ENCODE peak calls at places on chromosomes 6 and 20, in nine cellular contexts. One of them, this sample, is unnamed.
A peak's percentile ranks its signal among the peaks of the same experiment; 100 is the strongest.

GRCh38 chr6:157859775-157860504 is 36.9 kb downstream of the SNX9 start:
- DNase-seq in HL-60: no peak
- DNase-seq in transverse colon: no peak
- DNase-seq in GM23338: no peak
- DNase-seq in stomach: no peak
- DNase-seq in spleen: no peak
- DNase-seq in prostate gland: no peak
- DNase-seq in Panc1: no peak
- DNase-seq in breast epithelium: no peak
- DNase-seq in this sample: no peak

GRCh38 chr6:18586133-18586532 is 199.0 kb downstream of the RNF144B start:
- DNase-seq in HL-60: no peak
- DNase-seq in transverse colon: no peak
- DNase-seq in GM23338: no peak
- DNase-seq in stomach: no peak
- DNase-seq in spleen: no peak
- DNase-seq in prostate gland: no peak
- DNase-seq in Panc1: no peak
- DNase-seq in breast epithelium: no peak
- DNase-seq in this sample: no peak

GRCh38 chr20:57558614-57559285 is 2.2 kb upstream of the PCK1 start:
- DNase-seq in HL-60: no peak
- DNase-seq in transverse colon: no peak
- DNase-seq in GM23338: no peak
- DNase-seq in stomach: no peak
- DNase-seq in spleen: peak; percentile 33
- DNase-seq in prostate gland: no peak
- DNase-seq in Panc1: no peak
- DNase-seq in breast epithelium: no peak
- DNase-seq in this sample: no peak

GRCh38 chr6:157200611-157201010 is 122.7 kb downstream of the TMEM242 start:
- DNase-seq in HL-60: no peak
- DNase-seq in transverse colon: no peak
- DNase-seq in GM23338: no peak
- DNase-seq in stomach: no peak
- DNase-seq in spleen: peak; percentile 72
- DNase-seq in prostate gland: no peak
- DNase-seq in Panc1: no peak
- DNase-seq in breast epithelium: no peak
- DNase-seq in this sample: peak; percentile 69

GRCh38 chr20:47362361-47363219 is 6.1 kb upstream of the ZMYND8 start:
- DNase-seq in HL-60: no peak
- DNase-seq in transverse colon: no peak
- DNase-seq in GM23338: no peak
- DNase-seq in stomach: no peak
- DNase-seq in spleen: peak; percentile 72
- DNase-seq in prostate gland: no peak
- DNase-seq in Panc1: no peak
- DNase-seq in breast epithelium: no peak
- DNase-seq in this sample: no peak

GRCh38 chr6:84764332-84765049 is at the start of gene TBX18:
- DNase-seq in HL-60: no peak
- DNase-seq in transverse colon: peak; percentile 80
- DNase-seq in GM23338: peak; percentile 98
- DNase-seq in stomach: peak; percentile 39
- DNase-seq in spleen: peak; percentile 65
- DNase-seq in prostate gland: no peak
- DNase-seq in Panc1: peak; percentile 27
- DNase-seq in breast epithelium: peak; percentile 74
- DNase-seq in this sample: peak; percentile 90

GRCh38 chr6:101396552-101397173 is 3.2 kb downstream of the GRIK2 start:
- DNase-seq in HL-60: peak; percentile 2
- DNase-seq in transverse colon: peak; percentile 60
- DNase-seq in GM23338: peak; percentile 83
- DNase-seq in stomach: peak; percentile 59
- DNase-seq in spleen: no peak
- DNase-seq in prostate gland: peak; percentile 61
- DNase-seq in Panc1: no peak
- DNase-seq in breast epithelium: no peak
- DNase-seq in this sample: no peak

GRCh38 chr6:51959744-51960383 is 127.5 kb downstream of the PKHD1 start:
- DNase-seq in HL-60: peak; percentile 15
- DNase-seq in transverse colon: peak; percentile 68
- DNase-seq in GM23338: peak; percentile 86
- DNase-seq in stomach: peak; percentile 82
- DNase-seq in spleen: no peak
- DNase-seq in prostate gland: peak; percentile 44
- DNase-seq in Panc1: peak; percentile 58
- DNase-seq in breast epithelium: peak; percentile 60
- DNase-seq in this sample: peak; percentile 60

GRCh38 chr6:110323004-110323657 is 35.0 kb downstream of the METTL24 start:
- DNase-seq in HL-60: no peak
- DNase-seq in transverse colon: no peak
- DNase-seq in GM23338: peak; percentile 45
- DNase-seq in stomach: no peak
- DNase-seq in spleen: no peak
- DNase-seq in prostate gland: no peak
- DNase-seq in Panc1: no peak
- DNase-seq in breast epithelium: no peak
- DNase-seq in this sample: no peak

GRCh38 chr6:50661636-50662035 is 51.7 kb upstream of the TFAP2D start:
- DNase-seq in HL-60: no peak
- DNase-seq in transverse colon: no peak
- DNase-seq in GM23338: no peak
- DNase-seq in stomach: no peak
- DNase-seq in spleen: no peak
- DNase-seq in prostate gland: no peak
- DNase-seq in Panc1: no peak
- DNase-seq in breast epithelium: no peak
- DNase-seq in this sample: no peak

GRCh38 chr6:96554559-96554958 is 8.4 kb upstream of the FHL5 start:
- DNase-seq in HL-60: no peak
- DNase-seq in transverse colon: no peak
- DNase-seq in GM23338: no peak
- DNase-seq in stomach: no peak
- DNase-seq in spleen: no peak
- DNase-seq in prostate gland: no peak
- DNase-seq in Panc1: no peak
- DNase-seq in breast epithelium: no peak
- DNase-seq in this sample: no peak

GRCh38 chr6:140671926-140672325 is 1297.5 kb upstream of the CITED2 start:
- DNase-seq in HL-60: no peak
- DNase-seq in transverse colon: no peak
- DNase-seq in GM23338: peak; percentile 25
- DNase-seq in stomach: no peak
- DNase-seq in spleen: no peak
- DNase-seq in prostate gland: no peak
- DNase-seq in Panc1: no peak
- DNase-seq in breast epithelium: no peak
- DNase-seq in this sample: no peak

GRCh38 chr6:25980935-25981334 is 18.3 kb downstream of the TRIM38 start:
- DNase-seq in HL-60: no peak
- DNase-seq in transverse colon: no peak
- DNase-seq in GM23338: peak; percentile 39
- DNase-seq in stomach: no peak
- DNase-seq in spleen: no peak
- DNase-seq in prostate gland: no peak
- DNase-seq in Panc1: no peak
- DNase-seq in breast epithelium: no peak
- DNase-seq in this sample: peak; percentile 42

GRCh38 chr20:20017001-20017851 is at the start of gene NAA20:
- DNase-seq in HL-60: peak; percentile 87
- DNase-seq in transverse colon: peak; percentile 95
- DNase-seq in GM23338: peak; percentile 97
- DNase-seq in stomach: peak; percentile 95
- DNase-seq in spleen: peak; percentile 98
- DNase-seq in prostate gland: peak; percentile 94
- DNase-seq in Panc1: peak; percentile 79
- DNase-seq in breast epithelium: peak; percentile 89
- DNase-seq in this sample: peak; percentile 98
- TF ChIP-seq POLR2AphosphoS5 in HL-60: peak; percentile 63
- TF ChIP-seq POLR2AphosphoS5 in transverse colon: no peak
- TF ChIP-seq POLR2AphosphoS5 in GM23338: peak; percentile 71
- TF ChIP-seq POLR2AphosphoS5 in stomach: peak; percentile 47
- TF ChIP-seq POLR2AphosphoS5 in spleen: peak; percentile 88
- TF ChIP-seq POLR2AphosphoS5 in prostate gland: peak; percentile 89
- TF ChIP-seq POLR2AphosphoS5 in Panc1: peak; percentile 74
- TF ChIP-seq POLR2AphosphoS5 in breast epithelium: no peak
- TF ChIP-seq POLR2AphosphoS5 in this sample: peak; percentile 67

DNA sequence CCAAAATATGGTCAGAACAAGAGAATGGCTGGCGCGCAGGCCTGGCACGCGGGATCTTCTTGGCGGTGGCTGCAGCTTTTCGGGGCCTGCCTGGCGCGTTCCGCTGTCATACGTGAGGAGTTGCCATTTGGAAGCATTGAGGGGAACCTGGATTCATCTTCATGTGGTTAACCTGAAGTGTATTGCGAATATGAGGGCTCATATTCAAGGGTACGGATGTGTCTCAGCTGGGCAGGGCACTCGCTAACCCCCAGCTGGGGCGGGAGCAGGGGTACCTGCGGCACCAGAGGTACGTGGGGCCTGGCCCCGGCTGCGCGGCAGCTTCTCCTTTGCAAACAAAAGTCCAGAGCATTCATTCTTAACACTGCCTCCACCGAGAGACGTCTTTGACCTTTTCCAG is 605.6 kb downstream of the QKI start:
- DNase-seq in HL-60: no peak
- DNase-seq in transverse colon: no peak
- DNase-seq in GM23338: no peak
- DNase-seq in stomach: no peak
- DNase-seq in spleen: no peak
- DNase-seq in prostate gland: no peak
- DNase-seq in Panc1: no peak
- DNase-seq in breast epithelium: no peak
- DNase-seq in this sample: peak; percentile 69
- H3K4me3 ChIP-seq in HL-60: no peak overlapping the region
- H3K4me3 ChIP-seq in transverse colon: no peak overlapping the region
- H3K4me3 ChIP-seq in GM23338: no peak overlapping the region
- H3K4me3 ChIP-seq in stomach: no peak overlapping the region
- H3K4me3 ChIP-seq in spleen: no peak overlapping the region
- H3K4me3 ChIP-seq in prostate gland: no peak overlapping the region
- H3K4me3 ChIP-seq in Panc1: no peak overlapping the region
- H3K4me3 ChIP-seq in breast epithelium: no peak overlapping the region
- H3K4me3 ChIP-seq in this sample: no peak overlapping the region

DNA sequence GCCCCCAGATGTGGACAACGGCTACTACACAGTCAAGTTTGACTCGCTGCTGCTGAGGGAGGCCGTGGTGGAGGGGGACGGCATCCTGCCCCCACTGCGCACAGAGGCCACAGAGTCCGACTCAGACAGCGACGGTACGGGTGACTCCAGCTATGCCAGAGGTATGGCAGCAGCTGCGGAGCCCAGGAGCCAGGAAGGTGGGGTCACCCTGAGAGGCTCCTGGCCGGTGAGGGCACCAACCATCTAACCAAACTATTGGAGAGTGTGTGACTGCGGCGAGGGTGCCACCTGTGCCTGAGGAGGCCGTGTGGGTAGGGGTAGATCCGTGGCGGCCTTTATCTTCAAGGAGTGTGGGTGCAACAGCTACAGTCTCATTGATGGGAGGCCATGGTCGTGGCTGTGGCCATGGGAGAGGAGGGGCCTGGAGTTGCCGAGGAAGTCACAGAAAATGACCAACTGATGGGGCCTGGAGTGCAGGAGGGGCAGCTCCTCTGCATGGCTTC is 2.8 kb upstream of the LIME1 start:
- DNase-seq in HL-60: no peak
- DNase-seq in transverse colon: no peak
- DNase-seq in GM23338: no peak
- DNase-seq in stomach: no peak
- DNase-seq in spleen: no peak
- DNase-seq in prostate gland: no peak
- DNase-seq in Panc1: no peak
- DNase-seq in breast epithelium: no peak
- DNase-seq in this sample: no peak
- H3K27ac ChIP-seq in HL-60: no peak overlapping the region
- H3K27ac ChIP-seq in transverse colon: no peak overlapping the region
- H3K27ac ChIP-seq in GM23338: no peak overlapping the region
- H3K27ac ChIP-seq in stomach: no peak overlapping the region
- H3K27ac ChIP-seq in spleen: no peak overlapping the region
- H3K27ac ChIP-seq in prostate gland: no peak overlapping the region
- H3K27ac ChIP-seq in Panc1: no peak overlapping the region
- H3K27ac ChIP-seq in breast epithelium: no peak overlapping the region
- H3K27ac ChIP-seq in this sample: no peak overlapping the region

GRCh38 chr20:46353506-46354206 is 45.4 kb upstream of the CDH22 start:
- DNase-seq in HL-60: no peak
- DNase-seq in transverse colon: no peak
- DNase-seq in GM23338: no peak
- DNase-seq in stomach: no peak
- DNase-seq in spleen: no peak
- DNase-seq in prostate gland: no peak
- DNase-seq in Panc1: no peak
- DNase-seq in breast epithelium: no peak
- DNase-seq in this sample: no peak

GRCh38 chr20:46355778-46356177 is 47.5 kb upstream of the CDH22 start:
- DNase-seq in HL-60: no peak
- DNase-seq in transverse colon: no peak
- DNase-seq in GM23338: no peak
- DNase-seq in stomach: no peak
- DNase-seq in spleen: no peak
- DNase-seq in prostate gland: no peak
- DNase-seq in Panc1: no peak
- DNase-seq in breast epithelium: no peak
- DNase-seq in this sample: no peak

GRCh38 chr20:46356195-46357029 is 48.1 kb upstream of the CDH22 start:
- DNase-seq in HL-60: no peak
- DNase-seq in transverse colon: no peak
- DNase-seq in GM23338: no peak
- DNase-seq in stomach: no peak
- DNase-seq in spleen: no peak
- DNase-seq in prostate gland: no peak
- DNase-seq in Panc1: no peak
- DNase-seq in breast epithelium: no peak
- DNase-seq in this sample: no peak

GRCh38 chr20:46354207-46354555 is 45.9 kb upstream of the CDH22 start:
- DNase-seq in HL-60: no peak
- DNase-seq in transverse colon: no peak
- DNase-seq in GM23338: no peak
- DNase-seq in stomach: no peak
- DNase-seq in spleen: no peak
- DNase-seq in prostate gland: no peak
- DNase-seq in Panc1: no peak
- DNase-seq in breast epithelium: no peak
- DNase-seq in this sample: no peak

DNA sequence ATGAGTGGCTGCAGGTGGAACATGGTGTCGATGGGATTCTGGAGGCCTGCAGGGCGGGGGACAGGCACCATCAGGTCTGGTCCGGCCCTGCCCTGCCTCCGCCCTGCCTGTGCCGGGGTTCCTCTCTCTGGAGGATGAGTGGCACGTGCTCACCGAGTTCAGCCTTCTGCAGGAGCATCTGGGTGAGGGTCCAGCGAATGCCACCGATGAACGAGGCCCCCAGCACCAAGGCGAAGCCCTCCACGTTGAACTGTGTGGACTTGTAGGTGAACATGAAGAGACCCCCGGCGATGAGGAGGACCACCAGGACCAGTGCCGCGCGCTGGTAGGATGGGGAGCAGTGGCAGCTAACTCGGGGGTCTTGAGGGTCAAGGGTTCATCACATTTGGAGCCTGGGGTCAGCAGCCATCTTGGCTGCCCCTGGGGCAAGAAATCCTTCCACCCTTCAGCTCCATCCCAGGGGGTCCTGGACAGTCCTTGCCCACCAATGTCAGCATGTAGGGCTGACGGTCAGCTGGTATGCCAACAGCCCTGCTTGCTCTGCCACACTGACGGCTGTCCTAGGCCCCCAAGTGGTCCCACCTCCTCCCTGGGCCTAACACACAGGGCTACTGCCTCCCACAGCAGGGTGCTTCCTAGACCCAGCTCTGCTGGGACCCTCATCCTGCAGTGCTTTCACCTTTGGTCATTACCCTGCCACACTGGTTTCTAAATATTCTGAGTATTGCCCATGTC is 46.8 kb upstream of the CDH22 start:
- DNase-seq in HL-60: no peak
- DNase-seq in transverse colon: no peak
- DNase-seq in GM23338: no peak
- DNase-seq in stomach: no peak
- DNase-seq in spleen: no peak
- DNase-seq in prostate gland: no peak
- DNase-seq in Panc1: no peak
- DNase-seq in breast epithelium: no peak
- DNase-seq in this sample: no peak
- TF ChIP-seq POLR2AphosphoS5 in HL-60: peak; percentile 30
- TF ChIP-seq POLR2AphosphoS5 in transverse colon: no peak
- TF ChIP-seq POLR2AphosphoS5 in GM23338: no peak
- TF ChIP-seq POLR2AphosphoS5 in stomach: no peak
- TF ChIP-seq POLR2AphosphoS5 in spleen: peak; percentile 36
- TF ChIP-seq POLR2AphosphoS5 in prostate gland: no peak
- TF ChIP-seq POLR2AphosphoS5 in Panc1: no peak
- TF ChIP-seq POLR2AphosphoS5 in breast epithelium: no peak
- TF ChIP-seq POLR2AphosphoS5 in this sample: no peak